ENCODE peak calls at places on chromosomes 13 and 19, in six cellular contexts. One of them, this sample, is unnamed.

GRCh38 chr13:93226623-93227279 is at the start of gene GPC6:
- DNase-seq in suprapubic skin: no peak
- DNase-seq in PC-3: peak; percentile 75
- DNase-seq in left ventricle myocardium inferior: no peak
- DNase-seq in breast epithelium: no peak
- DNase-seq in neural progenitor cell: peak; percentile 84
- DNase-seq in this sample: no peak

GRCh38 chr19:16581145-16581970 is 9.1 kb upstream of the SLC35E1 start:
- DNase-seq in suprapubic skin: no peak
- DNase-seq in PC-3: no peak
- DNase-seq in left ventricle myocardium inferior: peak; percentile 46
- DNase-seq in breast epithelium: no peak
- DNase-seq in neural progenitor cell: no peak
- DNase-seq in this sample: no peak

GRCh38 chr13:46213242-46213641 is 1.5 kb downstream of the LRRC63 start:
- DNase-seq in suprapubic skin: no peak
- DNase-seq in PC-3: peak; percentile 18
- DNase-seq in left ventricle myocardium inferior: no peak
- DNase-seq in breast epithelium: no peak
- DNase-seq in neural progenitor cell: no peak
- DNase-seq in this sample: no peak

GRCh38 chr13:110136660-110137585 is 170.0 kb downstream of the COL4A1 start:
- DNase-seq in suprapubic skin: no peak
- DNase-seq in PC-3: no peak
- DNase-seq in left ventricle myocardium inferior: no peak
- DNase-seq in breast epithelium: no peak
- DNase-seq in neural progenitor cell: peak; percentile 68
- DNase-seq in this sample: no peak

GRCh38 chr13:112893570-112894422 is 75.2 kb upstream of the MCF2L start:
- DNase-seq in suprapubic skin: no peak
- DNase-seq in PC-3: peak; percentile 19
- DNase-seq in left ventricle myocardium inferior: no peak
- DNase-seq in breast epithelium: no peak
- DNase-seq in neural progenitor cell: peak; percentile 92
- DNase-seq in this sample: peak; percentile 37

GRCh38 chr13:94342436-94343242 is 136.8 kb downstream of the DCT start:
- DNase-seq in suprapubic skin: no peak
- DNase-seq in PC-3: no peak
- DNase-seq in left ventricle myocardium inferior: no peak
- DNase-seq in breast epithelium: no peak
- DNase-seq in neural progenitor cell: no peak
- DNase-seq in this sample: no peak

GRCh38 chr19:39150235-39150634 is 24.6 kb downstream of the PAK4 start:
- DNase-seq in suprapubic skin: no peak
- DNase-seq in PC-3: no peak
- DNase-seq in left ventricle myocardium inferior: no peak
- DNase-seq in breast epithelium: no peak
- DNase-seq in neural progenitor cell: no peak
- DNase-seq in this sample: no peak

GRCh38 chr13:32938907-32939306 is 77.3 kb upstream of the KL start:
- DNase-seq in suprapubic skin: no peak
- DNase-seq in PC-3: peak; percentile 24
- DNase-seq in left ventricle myocardium inferior: no peak
- DNase-seq in breast epithelium: no peak
- DNase-seq in neural progenitor cell: no peak
- DNase-seq in this sample: no peak

GRCh38 chr13:21657538-21657937 is 13.3 kb upstream of the FGF9 start:
- DNase-seq in suprapubic skin: no peak
- DNase-seq in PC-3: peak; percentile 28
- DNase-seq in left ventricle myocardium inferior: no peak
- DNase-seq in breast epithelium: no peak
- DNase-seq in neural progenitor cell: no peak
- DNase-seq in this sample: no peak

GRCh38 chr13:50106559-50106958 is 91.3 kb downstream of the KCNRG start:
- DNase-seq in suprapubic skin: no peak
- DNase-seq in PC-3: no peak
- DNase-seq in left ventricle myocardium inferior: no peak
- DNase-seq in breast epithelium: no peak
- DNase-seq in neural progenitor cell: no peak
- DNase-seq in this sample: no peak

GRCh38 chr19:42323852-42324654 is 1.4 kb upstream of the MEGF8 start:
- DNase-seq in suprapubic skin: no peak
- DNase-seq in PC-3: no peak
- DNase-seq in left ventricle myocardium inferior: no peak
- DNase-seq in breast epithelium: no peak
- DNase-seq in neural progenitor cell: peak; percentile 62
- DNase-seq in this sample: no peak

GRCh38 chr19:6828306-6828697 is 55.8 kb downstream of the VAV1 start:
- DNase-seq in suprapubic skin: no peak
- DNase-seq in PC-3: peak; percentile 96
- DNase-seq in left ventricle myocardium inferior: no peak
- DNase-seq in breast epithelium: no peak
- DNase-seq in neural progenitor cell: no peak
- DNase-seq in this sample: no peak

GRCh38 chr13:51958217-51958547 is 53.1 kb downstream of the ATP7B start:
- DNase-seq in suprapubic skin: no peak
- DNase-seq in PC-3: peak; percentile 69
- DNase-seq in left ventricle myocardium inferior: no peak
- DNase-seq in breast epithelium: peak; percentile 24
- DNase-seq in neural progenitor cell: no peak
- DNase-seq in this sample: no peak

GRCh38 chr13:25292301-25292700 is 5.0 kb upstream of the MTMR6 start:
- DNase-seq in suprapubic skin: no peak
- DNase-seq in PC-3: peak; percentile 6
- DNase-seq in left ventricle myocardium inferior: no peak
- DNase-seq in breast epithelium: no peak
- DNase-seq in neural progenitor cell: no peak
- DNase-seq in this sample: no peak

GRCh38 chr19:43747557-43748204 is 7.1 kb downstream of the SMG9 start:
- DNase-seq in suprapubic skin: no peak
- DNase-seq in PC-3: no peak
- DNase-seq in left ventricle myocardium inferior: no peak
- DNase-seq in breast epithelium: no peak
- DNase-seq in neural progenitor cell: no peak
- DNase-seq in this sample: no peak

GRCh38 chr19:17329061-17329767 is 5.4 kb downstream of the ANO8 start:
- DNase-seq in suprapubic skin: no peak
- DNase-seq in PC-3: no peak
- DNase-seq in left ventricle myocardium inferior: no peak
- DNase-seq in breast epithelium: no peak
- DNase-seq in neural progenitor cell: peak; percentile 46
- DNase-seq in this sample: no peak

GRCh38 chr19:40147693-40148347 is 43.4 kb upstream of the MAP3K10 start:
- DNase-seq in suprapubic skin: peak; percentile 61
- DNase-seq in PC-3: peak; percentile 50
- DNase-seq in left ventricle myocardium inferior: no peak
- DNase-seq in breast epithelium: no peak
- DNase-seq in neural progenitor cell: no peak
- DNase-seq in this sample: no peak

GRCh38 chr19:13012690-13013608 is 17.7 kb downstream of the NFIX start:
- DNase-seq in suprapubic skin: peak; percentile 81
- DNase-seq in PC-3: peak; percentile 78
- DNase-seq in left ventricle myocardium inferior: peak; percentile 63
- DNase-seq in breast epithelium: no peak
- DNase-seq in neural progenitor cell: peak; percentile 48
- DNase-seq in this sample: peak; percentile 74

GRCh38 chr13:77511552-77511951 is 24.0 kb upstream of the SCEL start:
- DNase-seq in suprapubic skin: no peak
- DNase-seq in PC-3: no peak
- DNase-seq in left ventricle myocardium inferior: no peak
- DNase-seq in breast epithelium: no peak
- DNase-seq in neural progenitor cell: no peak
- DNase-seq in this sample: no peak

GRCh38 chr19:7665076-7665475 is 3.8 kb upstream of the RETN start:
- DNase-seq in suprapubic skin: no peak
- DNase-seq in PC-3: no peak
- DNase-seq in left ventricle myocardium inferior: no peak
- DNase-seq in breast epithelium: no peak
- DNase-seq in neural progenitor cell: no peak
- DNase-seq in this sample: no peak

GRCh38 chr19:7657047-7657779 is 11.6 kb upstream of the RETN start:
- DNase-seq in suprapubic skin: no peak
- DNase-seq in PC-3: no peak
- DNase-seq in left ventricle myocardium inferior: no peak
- DNase-seq in breast epithelium: no peak
- DNase-seq in neural progenitor cell: peak; percentile 26
- DNase-seq in this sample: peak; percentile 76

GRCh38 chr19:52492201-52492960 is 35.1 kb upstream of the ZNF808 start:
- DNase-seq in suprapubic skin: no peak
- DNase-seq in PC-3: no peak
- DNase-seq in left ventricle myocardium inferior: no peak
- DNase-seq in breast epithelium: no peak
- DNase-seq in neural progenitor cell: peak; percentile 91
- DNase-seq in this sample: no peak

GRCh38 chr13:103097366-103097928 is 31.2 kb upstream of the SLC10A2 start:
- DNase-seq in suprapubic skin: no peak
- DNase-seq in PC-3: no peak
- DNase-seq in left ventricle myocardium inferior: no peak
- DNase-seq in breast epithelium: no peak
- DNase-seq in neural progenitor cell: no peak
- DNase-seq in this sample: no peak

GRCh38 chr13:71828117-71828516 is 38.9 kb downstream of the DACH1 start:
- DNase-seq in suprapubic skin: no peak
- DNase-seq in PC-3: no peak
- DNase-seq in left ventricle myocardium inferior: no peak
- DNase-seq in breast epithelium: no peak
- DNase-seq in neural progenitor cell: no peak
- DNase-seq in this sample: no peak

GRCh38 chr13:71828564-71828963 is 38.4 kb downstream of the DACH1 start:
- DNase-seq in suprapubic skin: no peak
- DNase-seq in PC-3: no peak
- DNase-seq in left ventricle myocardium inferior: no peak
- DNase-seq in breast epithelium: no peak
- DNase-seq in neural progenitor cell: no peak
- DNase-seq in this sample: no peak

GRCh38 chr13:71829542-71829941 is 37.5 kb downstream of the DACH1 start:
- DNase-seq in suprapubic skin: no peak
- DNase-seq in PC-3: no peak
- DNase-seq in left ventricle myocardium inferior: no peak
- DNase-seq in breast epithelium: no peak
- DNase-seq in neural progenitor cell: no peak
- DNase-seq in this sample: no peak

GRCh38 chr13:71830736-71831135 is 36.3 kb downstream of the DACH1 start:
- DNase-seq in suprapubic skin: no peak
- DNase-seq in PC-3: no peak
- DNase-seq in left ventricle myocardium inferior: no peak
- DNase-seq in breast epithelium: no peak
- DNase-seq in neural progenitor cell: no peak
- DNase-seq in this sample: no peak

GRCh38 chr13:71831716-71832115 is 35.3 kb downstream of the DACH1 start:
- DNase-seq in suprapubic skin: no peak
- DNase-seq in PC-3: no peak
- DNase-seq in left ventricle myocardium inferior: no peak
- DNase-seq in breast epithelium: no peak
- DNase-seq in neural progenitor cell: peak; percentile 69
- DNase-seq in this sample: no peak
- H3K27ac ChIP-seq in suprapubic skin: no peak overlapping the region
- H3K27ac ChIP-seq in PC-3: no peak overlapping the region
- H3K27ac ChIP-seq in left ventricle myocardium inferior: no peak overlapping the region
- H3K27ac ChIP-seq in breast epithelium: no peak overlapping the region
- H3K27ac ChIP-seq in neural progenitor cell: peak overlapping the region; percentile 24
- H3K27ac ChIP-seq in this sample: no peak overlapping the region

GRCh38 chr19:3850320-3850972 is 18.4 kb downstream of the ZFR2 start:
- DNase-seq in suprapubic skin: no peak
- DNase-seq in PC-3: no peak
- DNase-seq in left ventricle myocardium inferior: no peak
- DNase-seq in breast epithelium: no peak
- DNase-seq in neural progenitor cell: no peak
- DNase-seq in this sample: no peak
- TF ChIP-seq CTCF in suprapubic skin: no peak
- TF ChIP-seq CTCF in PC-3: no peak
- TF ChIP-seq CTCF in left ventricle myocardium inferior: no peak
- TF ChIP-seq CTCF in breast epithelium: no peak
- TF ChIP-seq CTCF in neural progenitor cell: no peak
- TF ChIP-seq CTCF in this sample: no peak

GRCh38 chr19:1911995-1912394 is 6.8 kb downstream of the ADAT3 start:
- DNase-seq in suprapubic skin: no peak
- DNase-seq in PC-3: no peak
- DNase-seq in left ventricle myocardium inferior: no peak
- DNase-seq in breast epithelium: no peak
- DNase-seq in neural progenitor cell: no peak
- DNase-seq in this sample: peak; percentile 81
- H3K27ac ChIP-seq in suprapubic skin: peak overlapping the region; percentile 7
- H3K27ac ChIP-seq in PC-3: no peak overlapping the region
- H3K27ac ChIP-seq in left ventricle myocardium inferior: no peak overlapping the region
- H3K27ac ChIP-seq in breast epithelium: no peak overlapping the region
- H3K27ac ChIP-seq in neural progenitor cell: no peak overlapping the region
- H3K27ac ChIP-seq in this sample: no peak overlapping the region

DNA sequence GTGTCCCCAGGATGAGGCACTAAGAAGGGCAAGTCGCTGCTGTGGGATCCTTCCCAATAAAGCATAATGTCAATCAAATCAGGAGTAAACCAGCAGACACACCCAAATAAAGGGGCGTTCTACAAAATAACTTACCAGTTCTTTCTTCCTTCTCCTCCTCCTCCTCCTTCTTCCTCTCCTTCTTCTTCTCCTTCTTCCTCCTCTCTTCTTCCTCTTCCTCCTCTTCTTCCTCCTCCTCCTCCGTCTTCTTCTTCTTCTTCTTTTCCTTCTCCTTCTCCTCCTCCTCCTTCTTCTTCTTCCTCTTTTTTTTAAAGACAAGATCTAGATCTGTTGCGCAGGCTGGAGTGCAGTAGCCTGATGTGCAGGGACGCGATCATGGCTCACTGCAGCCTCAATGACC is 225.8 kb downstream of the UQCRFS1 start:
- DNase-seq in suprapubic skin: no peak
- DNase-seq in PC-3: no peak
- DNase-seq in left ventricle myocardium inferior: no peak
- DNase-seq in breast epithelium: no peak
- DNase-seq in neural progenitor cell: no peak
- DNase-seq in this sample: no peak
- TF ChIP-seq CTCF in suprapubic skin: no peak
- TF ChIP-seq CTCF in PC-3: no peak
- TF ChIP-seq CTCF in left ventricle myocardium inferior: no peak
- TF ChIP-seq CTCF in breast epithelium: no peak
- TF ChIP-seq CTCF in neural progenitor cell: no peak
- TF ChIP-seq CTCF in this sample: no peak

DNA sequence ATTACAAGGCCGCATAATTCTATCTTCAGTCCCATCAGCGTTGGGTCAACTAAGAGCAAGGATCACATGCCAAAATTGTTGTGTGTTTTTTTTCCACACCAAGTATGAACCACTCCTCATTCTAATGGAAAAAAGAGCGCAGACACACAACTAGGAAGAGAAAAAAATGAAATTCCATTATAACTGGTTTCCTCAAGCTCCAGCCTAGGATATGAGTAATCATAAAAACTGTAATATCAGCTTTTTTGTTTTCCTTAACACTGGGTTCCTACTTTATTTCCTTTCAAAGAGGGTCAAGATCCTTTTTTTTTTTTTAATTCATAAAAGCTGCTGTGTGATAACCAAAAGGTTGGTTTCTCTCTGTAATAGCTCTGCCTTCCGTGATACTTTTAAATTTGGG is 19.4 kb downstream of the TSHZ3 start:
- DNase-seq in suprapubic skin: no peak
- DNase-seq in PC-3: no peak
- DNase-seq in left ventricle myocardium inferior: no peak
- DNase-seq in breast epithelium: no peak
- DNase-seq in neural progenitor cell: no peak
- DNase-seq in this sample: no peak
- H3K27ac ChIP-seq in suprapubic skin: no peak overlapping the region
- H3K27ac ChIP-seq in PC-3: no peak overlapping the region
- H3K27ac ChIP-seq in left ventricle myocardium inferior: peak overlapping the region; percentile 28
- H3K27ac ChIP-seq in breast epithelium: peak overlapping the region; percentile 87
- H3K27ac ChIP-seq in neural progenitor cell: no peak overlapping the region
- H3K27ac ChIP-seq in this sample: peak overlapping the region; percentile 3

This sample was measured in left lung.